ENCODE peak calls at places on chromosome 9, in six cellular contexts. One of them, this sample, is unnamed.

GRCh38 chr9:35748239-35748857 is 680 bp downstream of the GBA2 start:
- DNase-seq in omental fat pad: no peak
- DNase-seq in fibroblast of pulmonary artery: no peak
- DNase-seq in endothelial cell: no peak
- DNase-seq in gastrocnemius medialis: no peak
- DNase-seq in heart right ventricle: no peak
- DNase-seq in this sample: no peak

GRCh38 chr9:33517373-33517772 is 6.7 kb upstream of the ANKRD18B start:
- DNase-seq in fibroblast of pulmonary artery: peak
- DNase-seq in heart right ventricle: no peak
- DNase-seq in omental fat pad: no peak
- DNase-seq in gastrocnemius medialis: no peak
- DNase-seq in endothelial cell: peak
- DNase-seq in this sample: peak

GRCh38 chr9:93603906-93604326 is 27.5 kb downstream of the PHF2 start:
- DNase-seq in endothelial cell: no peak
- DNase-seq in heart right ventricle: no peak
- DNase-seq in fibroblast of pulmonary artery: no peak
- DNase-seq in omental fat pad: no peak
- DNase-seq in gastrocnemius medialis: no peak
- DNase-seq in this sample: no peak

GRCh38 chr9:83070257-83070656 is 7.3 kb upstream of the RASEF start:
- DNase-seq in fibroblast of pulmonary artery: no peak
- DNase-seq in heart right ventricle: no peak
- DNase-seq in endothelial cell: no peak
- DNase-seq in omental fat pad: no peak
- DNase-seq in gastrocnemius medialis: no peak
- DNase-seq in this sample: no peak

GRCh38 chr9:88218721-88219120 is 80.4 kb upstream of the SPATA31C2 start:
- DNase-seq in heart right ventricle: no peak
- DNase-seq in endothelial cell: no peak
- DNase-seq in fibroblast of pulmonary artery: peak
- DNase-seq in omental fat pad: no peak
- DNase-seq in gastrocnemius medialis: no peak
- DNase-seq in this sample: no peak

GRCh38 chr9:134130503-134131375 is 5.1 kb upstream of the WDR5 start:
- DNase-seq in heart right ventricle: peak
- DNase-seq in gastrocnemius medialis: no peak
- DNase-seq in endothelial cell: no peak
- DNase-seq in fibroblast of pulmonary artery: no peak
- DNase-seq in omental fat pad: no peak
- DNase-seq in this sample: no peak

GRCh38 chr9:132027752-132028666 is 51.7 kb downstream of the MED27 start:
- DNase-seq in heart right ventricle: peak
- DNase-seq in omental fat pad: no peak
- DNase-seq in gastrocnemius medialis: no peak
- DNase-seq in endothelial cell: no peak
- DNase-seq in fibroblast of pulmonary artery: peak
- DNase-seq in this sample: no peak

GRCh38 chr9:4923580-4924544 is 61.2 kb upstream of the JAK2 start:
- DNase-seq in heart right ventricle: no peak
- DNase-seq in fibroblast of pulmonary artery: peak
- DNase-seq in gastrocnemius medialis: no peak
- DNase-seq in endothelial cell: no peak
- DNase-seq in omental fat pad: no peak
- DNase-seq in this sample: peak

GRCh38 chr9:74577956-74578355 is 80.8 kb downstream of the RORB start:
- DNase-seq in fibroblast of pulmonary artery: no peak
- DNase-seq in gastrocnemius medialis: no peak
- DNase-seq in heart right ventricle: no peak
- DNase-seq in omental fat pad: no peak
- DNase-seq in endothelial cell: no peak
- DNase-seq in this sample: no peak

GRCh38 chr9:72271617-72272478 is 93.2 kb downstream of the ZFAND5 start:
- DNase-seq in omental fat pad: peak
- DNase-seq in endothelial cell: peak
- DNase-seq in gastrocnemius medialis: peak
- DNase-seq in heart right ventricle: no peak
- DNase-seq in fibroblast of pulmonary artery: peak
- DNase-seq in this sample: peak

GRCh38 chr9:74777136-74777879 is 110.4 kb downstream of the TRPM6 start:
- DNase-seq in endothelial cell: peak
- DNase-seq in fibroblast of pulmonary artery: peak
- DNase-seq in heart right ventricle: peak
- DNase-seq in omental fat pad: peak
- DNase-seq in gastrocnemius medialis: no peak
- DNase-seq in this sample: peak

GRCh38 chr9:91302831-91303230 is 58.9 kb downstream of the AUH start:
- DNase-seq in endothelial cell: no peak
- DNase-seq in omental fat pad: no peak
- DNase-seq in gastrocnemius medialis: no peak
- DNase-seq in fibroblast of pulmonary artery: peak
- DNase-seq in heart right ventricle: no peak
- DNase-seq in this sample: no peak

GRCh38 chr9:614421-614820 is 227.1 kb upstream of the DMRT1 start:
- DNase-seq in gastrocnemius medialis: no peak
- DNase-seq in fibroblast of pulmonary artery: peak
- DNase-seq in omental fat pad: no peak
- DNase-seq in heart right ventricle: no peak
- DNase-seq in endothelial cell: no peak
- DNase-seq in this sample: no peak

GRCh38 chr9:133494636-133495326 is 15.9 kb upstream of the SLC2A6 start:
- DNase-seq in heart right ventricle: no peak
- DNase-seq in endothelial cell: no peak
- DNase-seq in gastrocnemius medialis: no peak
- DNase-seq in fibroblast of pulmonary artery: no peak
- DNase-seq in omental fat pad: no peak
- DNase-seq in this sample: no peak

GRCh38 chr9:114434878-114435311 is 47.1 kb upstream of the AKNA start:
- DNase-seq in gastrocnemius medialis: no peak
- DNase-seq in endothelial cell: peak
- DNase-seq in heart right ventricle: no peak
- DNase-seq in omental fat pad: no peak
- DNase-seq in fibroblast of pulmonary artery: peak
- DNase-seq in this sample: peak

GRCh38 chr9:77673912-77674791 is 26.0 kb upstream of the GNA14 start:
- DNase-seq in endothelial cell: no peak
- DNase-seq in fibroblast of pulmonary artery: peak
- DNase-seq in gastrocnemius medialis: no peak
- DNase-seq in heart right ventricle: no peak
- DNase-seq in omental fat pad: no peak
- DNase-seq in this sample: no peak

GRCh38 chr9:98538203-98538602 is 170.5 kb downstream of the GABBR2 start:
- DNase-seq in heart right ventricle: no peak
- DNase-seq in gastrocnemius medialis: no peak
- DNase-seq in endothelial cell: no peak
- DNase-seq in fibroblast of pulmonary artery: no peak
- DNase-seq in omental fat pad: no peak
- DNase-seq in this sample: no peak

GRCh38 chr9:88593537-88594185 is 58.7 kb downstream of the NXNL2 start:
- DNase-seq in fibroblast of pulmonary artery: peak
- DNase-seq in gastrocnemius medialis: no peak
- DNase-seq in omental fat pad: no peak
- DNase-seq in heart right ventricle: no peak
- DNase-seq in endothelial cell: peak
- DNase-seq in this sample: peak

GRCh38 chr9:107043886-107044285 is 180.9 kb downstream of the ZNF462 start:
- DNase-seq in gastrocnemius medialis: no peak
- DNase-seq in heart right ventricle: peak
- DNase-seq in omental fat pad: no peak
- DNase-seq in fibroblast of pulmonary artery: no peak
- DNase-seq in endothelial cell: no peak
- DNase-seq in this sample: no peak

GRCh38 chr9:114894801-114895433 is 35.5 kb downstream of the TNFSF8 start:
- DNase-seq in fibroblast of pulmonary artery: peak
- DNase-seq in endothelial cell: peak
- DNase-seq in omental fat pad: no peak
- DNase-seq in heart right ventricle: no peak
- DNase-seq in gastrocnemius medialis: no peak
- DNase-seq in this sample: no peak

GRCh38 chr9:68733021-68733405 is 28.0 kb downstream of the PIP5K1B start:
- DNase-seq in heart right ventricle: no peak
- DNase-seq in gastrocnemius medialis: no peak
- DNase-seq in fibroblast of pulmonary artery: no peak
- DNase-seq in endothelial cell: no peak
- DNase-seq in omental fat pad: no peak
- DNase-seq in this sample: no peak

GRCh38 chr9:79257215-79257614 is 314.6 kb upstream of the TLE4 start:
- DNase-seq in endothelial cell: peak
- DNase-seq in heart right ventricle: no peak
- DNase-seq in fibroblast of pulmonary artery: no peak
- DNase-seq in omental fat pad: no peak
- DNase-seq in gastrocnemius medialis: no peak
- DNase-seq in this sample: no peak

GRCh38 chr9:115880221-115880620 is 273.4 kb upstream of the PAPPA start:
- DNase-seq in omental fat pad: no peak
- DNase-seq in heart right ventricle: no peak
- DNase-seq in fibroblast of pulmonary artery: no peak
- DNase-seq in endothelial cell: no peak
- DNase-seq in gastrocnemius medialis: no peak
- DNase-seq in this sample: no peak

GRCh38 chr9:133331641-133332380 is 4.2 kb downstream of the SURF6 start:
- DNase-seq in heart right ventricle: no peak
- DNase-seq in omental fat pad: no peak
- DNase-seq in fibroblast of pulmonary artery: no peak
- DNase-seq in gastrocnemius medialis: no peak
- DNase-seq in endothelial cell: no peak
- DNase-seq in this sample: no peak

GRCh38 chr9:27785714-27786100 is 212.4 kb upstream of the C9orf72 start:
- DNase-seq in endothelial cell: no peak
- DNase-seq in gastrocnemius medialis: no peak
- DNase-seq in heart right ventricle: no peak
- DNase-seq in omental fat pad: no peak
- DNase-seq in fibroblast of pulmonary artery: peak
- DNase-seq in this sample: no peak

GRCh38 chr9:118651511-118651910 is 717.7 kb downstream of the BRINP1 start:
- DNase-seq in fibroblast of pulmonary artery: no peak
- DNase-seq in gastrocnemius medialis: no peak
- DNase-seq in heart right ventricle: no peak
- DNase-seq in endothelial cell: no peak
- DNase-seq in omental fat pad: no peak
- DNase-seq in this sample: no peak

GRCh38 chr9:31799953-31800609 is 584.4 kb upstream of the ACO1 start:
- DNase-seq in heart right ventricle: no peak
- DNase-seq in endothelial cell: peak
- DNase-seq in omental fat pad: no peak
- DNase-seq in gastrocnemius medialis: no peak
- DNase-seq in fibroblast of pulmonary artery: peak
- DNase-seq in this sample: no peak

GRCh38 chr9:125361837-125362531 is 100.4 kb downstream of the GAPVD1 start:
- DNase-seq in endothelial cell: peak
- DNase-seq in heart right ventricle: no peak
- DNase-seq in fibroblast of pulmonary artery: peak
- DNase-seq in omental fat pad: no peak
- DNase-seq in gastrocnemius medialis: no peak
- DNase-seq in this sample: no peak

DNA sequence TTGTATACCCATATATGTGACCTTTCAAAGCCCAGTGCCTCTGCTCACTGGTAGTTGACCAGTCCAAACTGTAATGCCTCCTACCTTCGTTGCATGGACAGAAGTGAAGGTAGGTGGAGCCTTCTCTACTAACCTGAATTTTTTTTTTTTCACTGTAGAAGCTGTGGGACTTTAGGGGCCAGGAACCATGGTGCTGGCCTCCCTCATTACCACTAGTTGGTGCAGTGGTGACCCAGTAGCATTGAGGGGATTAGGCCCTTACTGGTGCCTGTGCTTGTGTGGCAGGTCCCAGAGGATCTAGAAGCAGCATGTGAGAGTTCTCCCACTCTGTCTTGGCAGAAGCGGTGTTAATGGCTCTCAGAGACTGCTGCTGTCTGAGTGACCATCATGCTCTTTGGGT is 2.3 kb downstream of the RALGPS1 start:
- DNase-seq in gastrocnemius medialis: no peak
- DNase-seq in omental fat pad: no peak
- DNase-seq in fibroblast of pulmonary artery: no peak
- DNase-seq in endothelial cell: no peak
- DNase-seq in heart right ventricle: no peak
- DNase-seq in this sample: no peak
- TF ChIP-seq CTCF in gastrocnemius medialis: no peak
- TF ChIP-seq CTCF in omental fat pad: no peak
- TF ChIP-seq CTCF in fibroblast of pulmonary artery: no peak
- TF ChIP-seq CTCF in endothelial cell: no peak
- TF ChIP-seq CTCF in heart right ventricle: no peak
- TF ChIP-seq CTCF in this sample: no peak

GRCh38 chr9:129875181-129875611 is 39.9 kb downstream of the USP20 start:
- DNase-seq in gastrocnemius medialis: no peak
- DNase-seq in omental fat pad: no peak
- DNase-seq in endothelial cell: peak
- DNase-seq in fibroblast of pulmonary artery: no peak
- DNase-seq in heart right ventricle: no peak
- DNase-seq in this sample: no peak
- TF ChIP-seq CTCF in gastrocnemius medialis: no peak
- TF ChIP-seq CTCF in omental fat pad: no peak
- TF ChIP-seq CTCF in endothelial cell: peak
- TF ChIP-seq CTCF in fibroblast of pulmonary artery: peak
- TF ChIP-seq CTCF in heart right ventricle: no peak
- TF ChIP-seq CTCF in this sample: no peak

GRCh38 chr9:3446313-3446712 is 79.5 kb downstream of the RFX3 start:
- DNase-seq in endothelial cell: no peak
- DNase-seq in heart right ventricle: no peak
- DNase-seq in omental fat pad: no peak
- DNase-seq in gastrocnemius medialis: no peak
- DNase-seq in fibroblast of pulmonary artery: peak
- DNase-seq in this sample: no peak

GRCh38 chr9:3436629-3437028 is 89.2 kb downstream of the RFX3 start:
- DNase-seq in gastrocnemius medialis: no peak
- DNase-seq in heart right ventricle: no peak
- DNase-seq in endothelial cell: no peak
- DNase-seq in fibroblast of pulmonary artery: peak
- DNase-seq in omental fat pad: no peak
- DNase-seq in this sample: no peak

GRCh38 chr9:3444016-3444415 is 81.8 kb downstream of the RFX3 start:
- DNase-seq in gastrocnemius medialis: no peak
- DNase-seq in heart right ventricle: no peak
- DNase-seq in omental fat pad: no peak
- DNase-seq in fibroblast of pulmonary artery: no peak
- DNase-seq in endothelial cell: no peak
- DNase-seq in this sample: no peak

GRCh38 chr9:3437031-3437430 is 88.8 kb downstream of the RFX3 start:
- DNase-seq in fibroblast of pulmonary artery: no peak
- DNase-seq in endothelial cell: no peak
- DNase-seq in gastrocnemius medialis: no peak
- DNase-seq in omental fat pad: no peak
- DNase-seq in heart right ventricle: no peak
- DNase-seq in this sample: no peak

GRCh38 chr9:3441197-3441816 is 84.5 kb downstream of the RFX3 start:
- DNase-seq in heart right ventricle: no peak
- DNase-seq in gastrocnemius medialis: no peak
- DNase-seq in omental fat pad: no peak
- DNase-seq in endothelial cell: peak
- DNase-seq in fibroblast of pulmonary artery: peak
- DNase-seq in this sample: peak
- TF ChIP-seq CTCF in heart right ventricle: peak
- TF ChIP-seq CTCF in gastrocnemius medialis: peak
- TF ChIP-seq CTCF in omental fat pad: no peak
- TF ChIP-seq CTCF in endothelial cell: no peak
- TF ChIP-seq CTCF in fibroblast of pulmonary artery: peak
- TF ChIP-seq CTCF in this sample: peak

GRCh38 chr9:16192403-16193017 is 639.7 kb downstream of the CCDC171 start:
- DNase-seq in endothelial cell: no peak
- DNase-seq in heart right ventricle: no peak
- DNase-seq in gastrocnemius medialis: no peak
- DNase-seq in omental fat pad: no peak
- DNase-seq in fibroblast of pulmonary artery: peak
- DNase-seq in this sample: no peak
- TF ChIP-seq CTCF in endothelial cell: no peak
- TF ChIP-seq CTCF in heart right ventricle: no peak
- TF ChIP-seq CTCF in gastrocnemius medialis: no peak
- TF ChIP-seq CTCF in omental fat pad: no peak
- TF ChIP-seq CTCF in fibroblast of pulmonary artery: no peak
- TF ChIP-seq CTCF in this sample: no peak

GRCh38 chr9:104831681-104832080 is 67.8 kb downstream of the NIPSNAP3B start:
- DNase-seq in fibroblast of pulmonary artery: peak
- DNase-seq in gastrocnemius medialis: no peak
- DNase-seq in omental fat pad: no peak
- DNase-seq in heart right ventricle: no peak
- DNase-seq in endothelial cell: no peak
- DNase-seq in this sample: no peak
- TF ChIP-seq CTCF in fibroblast of pulmonary artery: no peak
- TF ChIP-seq CTCF in gastrocnemius medialis: no peak
- TF ChIP-seq CTCF in omental fat pad: no peak
- TF ChIP-seq CTCF in heart right ventricle: no peak
- TF ChIP-seq CTCF in endothelial cell: no peak
- TF ChIP-seq CTCF in this sample: no peak

This sample was measured in GM10248.